ENCODE peak calls at places on chromosomes 13 and 19, in ten cellular contexts. One of them, this sample, is unnamed.

GRCh38 chr19:17346109-17346671 is 8.8 kb downstream of the GTPBP3 start:
- DNase-seq in hypothalamus: peak; percentile 63
- DNase-seq in stimulated activated CD8-positive, alpha-beta memory T cell treated with anti-CD3 and anti-CD28 coated beads, Interleukin-7, amount 100 ng/mL, for 1 hour: peak; percentile 53
- DNase-seq in foreskin fibroblast: peak; percentile 83
- DNase-seq in NCI-H2029 treated with DMSO at 0.1 percent for 48 hours: peak; percentile 39
- DNase-seq in C1 segment of cervical spinal cord: no peak
- DNase-seq in heart right ventricle: peak; percentile 78
- DNase-seq in pancreas: no peak
- DNase-seq in NCI-H1105: peak; percentile 36
- DNase-seq in COLO829: peak; percentile 63
- DNase-seq in this sample: peak; percentile 63

GRCh38 chr13:101915333-101915732 is 462.9 kb downstream of the ITGBL1 start:
- DNase-seq in hypothalamus: peak; percentile 17
- DNase-seq in stimulated activated CD8-positive, alpha-beta memory T cell treated with anti-CD3 and anti-CD28 coated beads, Interleukin-7, amount 100 ng/mL, for 1 hour: no peak
- DNase-seq in foreskin fibroblast: no peak
- DNase-seq in NCI-H2029 treated with DMSO at 0.1 percent for 48 hours: peak; percentile 27
- DNase-seq in C1 segment of cervical spinal cord: no peak
- DNase-seq in heart right ventricle: no peak
- DNase-seq in pancreas: no peak
- DNase-seq in NCI-H1105: peak; percentile 22
- DNase-seq in COLO829: no peak
- DNase-seq in this sample: no peak

GRCh38 chr13:48801255-48801654 is 147.5 kb downstream of the CYSLTR2 start:
- DNase-seq in hypothalamus: no peak
- DNase-seq in stimulated activated CD8-positive, alpha-beta memory T cell treated with anti-CD3 and anti-CD28 coated beads, Interleukin-7, amount 100 ng/mL, for 1 hour: no peak
- DNase-seq in foreskin fibroblast: peak; percentile 92
- DNase-seq in NCI-H2029 treated with DMSO at 0.1 percent for 48 hours: no peak
- DNase-seq in C1 segment of cervical spinal cord: no peak
- DNase-seq in heart right ventricle: no peak
- DNase-seq in pancreas: no peak
- DNase-seq in NCI-H1105: no peak
- DNase-seq in COLO829: no peak
- DNase-seq in this sample: no peak

GRCh38 chr19:18417250-18418033 is 1.8 kb upstream of the SSBP4 start:
- DNase-seq in hypothalamus: peak; percentile 55
- DNase-seq in stimulated activated CD8-positive, alpha-beta memory T cell treated with anti-CD3 and anti-CD28 coated beads, Interleukin-7, amount 100 ng/mL, for 1 hour: no peak
- DNase-seq in foreskin fibroblast: peak; percentile 93
- DNase-seq in NCI-H2029 treated with DMSO at 0.1 percent for 48 hours: peak; percentile 22
- DNase-seq in C1 segment of cervical spinal cord: no peak
- DNase-seq in heart right ventricle: peak; percentile 91
- DNase-seq in pancreas: no peak
- DNase-seq in NCI-H1105: no peak
- DNase-seq in COLO829: peak; percentile 62
- DNase-seq in this sample: peak; percentile 50

GRCh38 chr19:14337510-14337909 is 43.7 kb upstream of the ADGRE5 start:
- DNase-seq in hypothalamus: no peak
- DNase-seq in stimulated activated CD8-positive, alpha-beta memory T cell treated with anti-CD3 and anti-CD28 coated beads, Interleukin-7, amount 100 ng/mL, for 1 hour: no peak
- DNase-seq in foreskin fibroblast: peak; percentile 29
- DNase-seq in NCI-H2029 treated with DMSO at 0.1 percent for 48 hours: peak; percentile 54
- DNase-seq in C1 segment of cervical spinal cord: no peak
- DNase-seq in heart right ventricle: no peak
- DNase-seq in pancreas: no peak
- DNase-seq in NCI-H1105: no peak
- DNase-seq in COLO829: peak; percentile 86
- DNase-seq in this sample: peak; percentile 78

GRCh38 chr13:71799320-71799719 is 67.7 kb downstream of the DACH1 start:
- DNase-seq in hypothalamus: no peak
- DNase-seq in stimulated activated CD8-positive, alpha-beta memory T cell treated with anti-CD3 and anti-CD28 coated beads, Interleukin-7, amount 100 ng/mL, for 1 hour: no peak
- DNase-seq in foreskin fibroblast: no peak
- DNase-seq in NCI-H2029 treated with DMSO at 0.1 percent for 48 hours: no peak
- DNase-seq in C1 segment of cervical spinal cord: no peak
- DNase-seq in heart right ventricle: no peak
- DNase-seq in pancreas: no peak
- DNase-seq in NCI-H1105: no peak
- DNase-seq in COLO829: no peak
- DNase-seq in this sample: no peak

GRCh38 chr13:100646030-100646673 is 28.4 kb downstream of the TMTC4 start:
- DNase-seq in hypothalamus: peak; percentile 74
- DNase-seq in stimulated activated CD8-positive, alpha-beta memory T cell treated with anti-CD3 and anti-CD28 coated beads, Interleukin-7, amount 100 ng/mL, for 1 hour: no peak
- DNase-seq in foreskin fibroblast: peak; percentile 63
- DNase-seq in NCI-H2029 treated with DMSO at 0.1 percent for 48 hours: no peak
- DNase-seq in C1 segment of cervical spinal cord: no peak
- DNase-seq in heart right ventricle: no peak
- DNase-seq in pancreas: no peak
- DNase-seq in NCI-H1105: peak; percentile 54
- DNase-seq in COLO829: no peak
- DNase-seq in this sample: peak; percentile 58

GRCh38 chr19:16940626-16941025 is 51.8 kb downstream of the F2RL3 start:
- DNase-seq in hypothalamus: no peak
- DNase-seq in stimulated activated CD8-positive, alpha-beta memory T cell treated with anti-CD3 and anti-CD28 coated beads, Interleukin-7, amount 100 ng/mL, for 1 hour: no peak
- DNase-seq in foreskin fibroblast: no peak
- DNase-seq in NCI-H2029 treated with DMSO at 0.1 percent for 48 hours: no peak
- DNase-seq in C1 segment of cervical spinal cord: no peak
- DNase-seq in heart right ventricle: no peak
- DNase-seq in pancreas: no peak
- DNase-seq in NCI-H1105: no peak
- DNase-seq in COLO829: no peak
- DNase-seq in this sample: no peak

GRCh38 chr13:113814435-113814821 is 49.4 kb downstream of the GAS6 start:
- DNase-seq in hypothalamus: no peak
- DNase-seq in stimulated activated CD8-positive, alpha-beta memory T cell treated with anti-CD3 and anti-CD28 coated beads, Interleukin-7, amount 100 ng/mL, for 1 hour: no peak
- DNase-seq in foreskin fibroblast: peak; percentile 37
- DNase-seq in NCI-H2029 treated with DMSO at 0.1 percent for 48 hours: no peak
- DNase-seq in C1 segment of cervical spinal cord: no peak
- DNase-seq in heart right ventricle: no peak
- DNase-seq in pancreas: no peak
- DNase-seq in NCI-H1105: no peak
- DNase-seq in COLO829: no peak
- DNase-seq in this sample: no peak

GRCh38 chr13:111153279-111153976 is 38.3 kb downstream of the ARHGEF7 start:
- DNase-seq in hypothalamus: peak; percentile 95
- DNase-seq in stimulated activated CD8-positive, alpha-beta memory T cell treated with anti-CD3 and anti-CD28 coated beads, Interleukin-7, amount 100 ng/mL, for 1 hour: peak; percentile 90
- DNase-seq in foreskin fibroblast: peak; percentile 97
- DNase-seq in NCI-H2029 treated with DMSO at 0.1 percent for 48 hours: peak; percentile 74
- DNase-seq in C1 segment of cervical spinal cord: peak; percentile 54
- DNase-seq in heart right ventricle: peak; percentile 94
- DNase-seq in pancreas: peak; percentile 89
- DNase-seq in NCI-H1105: peak; percentile 96
- DNase-seq in COLO829: peak; percentile 86
- DNase-seq in this sample: peak; percentile 88

GRCh38 chr19:50777830-50778303 is 7.6 kb downstream of the GPR32 start:
- DNase-seq in hypothalamus: peak; percentile 29
- DNase-seq in stimulated activated CD8-positive, alpha-beta memory T cell treated with anti-CD3 and anti-CD28 coated beads, Interleukin-7, amount 100 ng/mL, for 1 hour: no peak
- DNase-seq in foreskin fibroblast: peak; percentile 38
- DNase-seq in NCI-H2029 treated with DMSO at 0.1 percent for 48 hours: no peak
- DNase-seq in C1 segment of cervical spinal cord: no peak
- DNase-seq in heart right ventricle: no peak
- DNase-seq in pancreas: no peak
- DNase-seq in NCI-H1105: no peak
- DNase-seq in COLO829: peak; percentile 56
- DNase-seq in this sample: no peak

GRCh38 chr13:25654332-25654731 is 282.6 kb downstream of the ATP8A2 start:
- DNase-seq in hypothalamus: no peak
- DNase-seq in stimulated activated CD8-positive, alpha-beta memory T cell treated with anti-CD3 and anti-CD28 coated beads, Interleukin-7, amount 100 ng/mL, for 1 hour: no peak
- DNase-seq in foreskin fibroblast: peak; percentile 24
- DNase-seq in NCI-H2029 treated with DMSO at 0.1 percent for 48 hours: no peak
- DNase-seq in C1 segment of cervical spinal cord: no peak
- DNase-seq in heart right ventricle: no peak
- DNase-seq in pancreas: no peak
- DNase-seq in NCI-H1105: no peak
- DNase-seq in COLO829: no peak
- DNase-seq in this sample: no peak

GRCh38 chr19:44648536-44649370 is 5.0 kb downstream of the PVR start:
- DNase-seq in hypothalamus: no peak
- DNase-seq in stimulated activated CD8-positive, alpha-beta memory T cell treated with anti-CD3 and anti-CD28 coated beads, Interleukin-7, amount 100 ng/mL, for 1 hour: no peak
- DNase-seq in foreskin fibroblast: peak; percentile 36
- DNase-seq in NCI-H2029 treated with DMSO at 0.1 percent for 48 hours: no peak
- DNase-seq in C1 segment of cervical spinal cord: no peak
- DNase-seq in heart right ventricle: peak; percentile 74
- DNase-seq in pancreas: no peak
- DNase-seq in NCI-H1105: no peak
- DNase-seq in COLO829: no peak
- DNase-seq in this sample: no peak

GRCh38 chr13:77691871-77692270 is 5.6 kb upstream of the SLAIN1 start:
- DNase-seq in hypothalamus: no peak
- DNase-seq in stimulated activated CD8-positive, alpha-beta memory T cell treated with anti-CD3 and anti-CD28 coated beads, Interleukin-7, amount 100 ng/mL, for 1 hour: no peak
- DNase-seq in foreskin fibroblast: no peak
- DNase-seq in NCI-H2029 treated with DMSO at 0.1 percent for 48 hours: no peak
- DNase-seq in C1 segment of cervical spinal cord: no peak
- DNase-seq in heart right ventricle: no peak
- DNase-seq in pancreas: no peak
- DNase-seq in NCI-H1105: no peak
- DNase-seq in COLO829: no peak
- DNase-seq in this sample: no peak

This sample was measured in SK-MEL-5.